ENCODE peak calls at places on chromosomes 13 and 19, in seven cellular contexts. K is lower leg skin; T is activated effector memory CD4-positive, alpha-beta T cell treated with Interleukin-2 at 50 U/mL for 16 hours; M is CD8-positive, alpha-beta T cell; R is fibroblast of the aortic adventitia; H is psoas muscle; S is cardiac muscle cell. Y is an unnamed sample.

GRCh38 chr13:113115363-113116205 is 7.0 kb upstream of the F10 start:
- DNase-seq in S (no peak), K (no peak), H (no peak), T (no peak), M (no peak), R (no peak), Y (no peak)

GRCh38 chr13:58792854-58793253 is 1161.3 kb downstream of the PCDH17 start:
- DNase-seq in M (no peak), T (no peak), S (no peak), R (no peak), K (no peak), H (no peak), Y (no peak)

GRCh38 chr19:16161848-16162247 is 11.5 kb downstream of the CIB3 start:
- DNase-seq in S (no peak), H (no peak), R (peak), K (no peak), M (no peak), T (no peak), Y (no peak)

GRCh38 chr19:10069046-10069445 is 17.1 kb upstream of the SHFL start:
- DNase-seq in M (no peak), K (no peak), S (no peak), H (peak), T (no peak), R (no peak), Y (no peak)

GRCh38 chr13:50910483-50910805 is 853 bp downstream of the RNASEH2B start:
- DNase-seq in S (peak), H (no peak), M (no peak), R (peak), K (no peak), T (no peak), Y (peak)

GRCh38 chr13:93996471-93996870 is 483.0 kb downstream of the DCT start:
- DNase-seq in S (no peak), K (no peak), T (no peak), H (no peak), M (no peak), R (no peak), Y (no peak)

GRCh38 chr19:39878398-39878797 is 32.2 kb upstream of the FBL start:
- DNase-seq in K (no peak), T (no peak), M (no peak), R (no peak), H (no peak), S (no peak), Y (no peak)

GRCh38 chr13:26036383-26036782 is 15.4 kb downstream of the SHISA2 start:
- DNase-seq in T (no peak), S (no peak), R (no peak), M (no peak), H (no peak), K (no peak), Y (no peak)

GRCh38 chr19:2546128-2547032 is 70.5 kb downstream of the GADD45B start:
- DNase-seq in K (peak), R (no peak), T (no peak), S (peak), H (peak), M (no peak), Y (no peak)

Y was measured in endothelial cell.